ENCODE peak calls at places on chromosomes 2 and 18, in four cellular contexts. Z is kidney, E is progenitor cell of endocrine pancreas, Y is kidney epithelial cell. I is an unnamed sample.

GRCh38 chr2:657766-658165 is 19.4 kb downstream of the TMEM18 start:
- DNase-seq in Z (no peak), E (peak; percentile 3), Y (no peak), I (no peak)

GRCh38 chr2:154693941-154694340 is 4.6 kb upstream of the KCNJ3 start:
- DNase-seq in Z (no peak), E (no peak), Y (no peak), I (no peak)

GRCh38 chr2:226478121-226478809 is 321.4 kb downstream of the IRS1 start:
- DNase-seq in Z (peak; percentile 63), E (no peak), Y (peak; percentile 80), I (peak; percentile 69)

GRCh38 chr2:229920011-229920781 is 1.6 kb downstream of the TRIP12 start:
- DNase-seq in Z (no peak), E (no peak), Y (no peak), I (no peak)

GRCh38 chr2:97785818-97786217 is 72.4 kb downstream of the ZAP70 start:
- DNase-seq in Z (no peak), E (no peak), Y (no peak), I (no peak)

GRCh38 chr18:32629292-32629691 is 143.5 kb downstream of the KLHL14 start:
- DNase-seq in Z (no peak), E (no peak), Y (no peak), I (no peak)

GRCh38 chr2:204289066-204289465 is 256.2 kb upstream of the PARD3B start:
- DNase-seq in Z (no peak), E (no peak), Y (no peak), I (no peak)

GRCh38 chr2:120253021-120253882 is 600 bp downstream of the RALB start:
- DNase-seq in Z (peak; percentile 95), E (peak; percentile 62), Y (peak; percentile 50), I (no peak)

GRCh38 chr18:50093366-50093765 is 101.6 kb downstream of the MYO5B start:
- DNase-seq in Z (no peak), E (no peak), Y (no peak), I (no peak)

GRCh38 chr2:125167820-125168219 is 1142.7 kb downstream of the CNTNAP5 start:
- DNase-seq in Z (no peak), E (no peak), Y (peak; percentile 14), I (peak; percentile 56)

GRCh38 chr2:27322301-27322765 is 564 bp downstream of the MPV17 start:
- DNase-seq in Z (peak; percentile 78), E (no peak), Y (no peak), I (no peak)

GRCh38 chr18:13563390-13563805 is 163.0 kb downstream of the FAM210A start:
- DNase-seq in Z (no peak), E (no peak), Y (no peak), I (no peak)

GRCh38 chr2:227322530-227323190 is 2.4 kb upstream of the MFF start:
- DNase-seq in Z (no peak), E (no peak), Y (no peak), I (no peak)

GRCh38 chr2:219073413-219074129 is 12.8 kb upstream of the IHH start:
- DNase-seq in Z (no peak), E (no peak), Y (peak; percentile 26), I (no peak)

GRCh38 chr2:53765749-53766148 is 1.9 kb upstream of the CHAC2 start:
- DNase-seq in Z (no peak), E (no peak), Y (no peak), I (no peak)

GRCh38 chr18:52370841-52371240 is 30.8 kb downstream of the DCC start:
- DNase-seq in Z (no peak), E (no peak), Y (no peak), I (no peak)

GRCh38 chr2:237096201-237096600 is 10.5 kb downstream of the COPS8 start:
- DNase-seq in Z (no peak), E (no peak), Y (no peak), I (no peak)

GRCh38 chr18:50429207-50429948 is 54.5 kb downstream of the SKA1 start:
- DNase-seq in Z (no peak), E (no peak), Y (no peak), I (no peak)

GRCh38 chr2:74947703-74948102 is 10.7 kb upstream of the POLE4 start:
- DNase-seq in Z (no peak), E (no peak), Y (no peak), I (no peak)

GRCh38 chr18:22630980-22631379 is 213.3 kb upstream of the CTAGE1 start:
- DNase-seq in Z (no peak), E (no peak), Y (no peak), I (no peak)

GRCh38 chr2:19733390-19733789 is 168.4 kb downstream of the TTC32 start:
- DNase-seq in Z (no peak), E (no peak), Y (no peak), I (no peak)

GRCh38 chr18:39241534-39241933 is 1675.9 kb upstream of the CELF4 start:
- DNase-seq in Z (no peak), E (no peak), Y (no peak), I (no peak)

GRCh38 chr2:239822146-239822945 is 202.8 kb downstream of the NDUFA10 start:
- DNase-seq in Z (peak; percentile 33), E (peak; percentile 3), Y (no peak), I (no peak)

GRCh38 chr2:54889053-54889452 is 161.2 kb downstream of the RTN4 start:
- DNase-seq in Z (no peak), E (no peak), Y (no peak), I (no peak)
- TF ChIP-seq CTCF in Z (no peak), E (no peak), Y (no peak), I (no peak)

GRCh38 chr2:238106698-238107524 is 6.8 kb downstream of the ESPNL start:
- DNase-seq in Z (peak; percentile 73), E (no peak), Y (no peak), I (no peak)
- TF ChIP-seq CTCF in Z (peak; percentile 12), E (peak; percentile 28), Y (peak; percentile 29), I (peak; percentile 22)

DNA sequence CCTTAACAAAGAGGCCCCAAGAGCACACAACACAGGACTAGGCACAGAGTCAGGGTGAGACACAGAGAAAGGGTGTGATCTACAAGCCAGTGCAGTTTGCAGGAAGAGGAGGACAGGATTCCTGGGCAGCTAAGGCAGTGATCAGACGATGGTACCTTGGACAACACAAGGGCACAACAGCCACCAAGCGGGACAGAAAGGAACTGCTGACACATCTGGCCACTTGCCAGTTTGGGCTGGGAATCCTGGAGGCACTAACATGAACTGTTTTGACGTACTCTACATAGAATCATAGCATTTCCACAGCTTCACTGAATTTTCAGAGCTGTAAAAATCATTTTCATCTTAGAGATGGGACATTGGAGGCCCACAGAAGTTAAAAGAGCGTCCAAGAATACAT is 221.5 kb upstream of the SLC35G4 start:
- DNase-seq in Z (no peak), E (no peak), Y (no peak), I (no peak)
- TF ChIP-seq CTCF in Z (peak; percentile 51), E (peak; percentile 19), Y (no peak), I (no peak)

GRCh38 chr2:222582931-222583330 is 73.0 kb downstream of the FARSB start:
- DNase-seq in Z (no peak), E (no peak), Y (no peak), I (no peak)
- TF ChIP-seq CTCF in Z (no peak), E (peak; percentile 37), Y (no peak), I (peak; percentile 11)

GRCh38 chr2:65382323-65382722 is 50.1 kb downstream of the SPRED2 start:
- DNase-seq in Z (no peak), E (no peak), Y (no peak), I (no peak)
- TF ChIP-seq CTCF in Z (no peak), E (no peak), Y (no peak), I (no peak)

DNA sequence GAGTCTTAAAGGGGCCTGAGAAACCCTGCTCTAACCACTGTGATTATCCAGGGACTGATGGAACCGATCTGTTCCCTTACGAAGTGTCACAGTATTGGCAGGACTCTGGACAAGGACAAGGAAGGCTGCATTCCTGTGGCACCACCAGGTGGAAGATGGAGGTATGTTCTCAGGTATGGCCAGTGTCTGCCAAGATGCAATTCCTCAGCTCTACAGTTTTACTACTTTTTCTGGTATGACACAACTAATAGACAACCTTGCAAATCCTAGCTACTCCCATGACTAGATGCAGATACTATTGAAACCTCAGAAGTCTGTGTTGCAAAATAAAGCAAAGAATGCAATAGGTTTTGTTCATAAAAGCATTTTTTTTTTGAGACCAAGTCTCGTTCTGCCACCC is 14.6 kb downstream of the RAB31 start:
- DNase-seq in Z (no peak), E (no peak), Y (no peak), I (no peak)
- TF ChIP-seq CTCF in Z (peak; percentile 20), E (peak; percentile 60), Y (peak; percentile 31), I (no peak)

GRCh38 chr2:108215794-108216211 is 24.0 kb upstream of the SULT1C3 start:
- DNase-seq in Z (no peak), E (no peak), Y (peak; percentile 10), I (no peak)
- TF ChIP-seq CTCF in Z (peak; percentile 57), E (peak; percentile 19), Y (peak; percentile 57), I (peak; percentile 55)

DNA sequence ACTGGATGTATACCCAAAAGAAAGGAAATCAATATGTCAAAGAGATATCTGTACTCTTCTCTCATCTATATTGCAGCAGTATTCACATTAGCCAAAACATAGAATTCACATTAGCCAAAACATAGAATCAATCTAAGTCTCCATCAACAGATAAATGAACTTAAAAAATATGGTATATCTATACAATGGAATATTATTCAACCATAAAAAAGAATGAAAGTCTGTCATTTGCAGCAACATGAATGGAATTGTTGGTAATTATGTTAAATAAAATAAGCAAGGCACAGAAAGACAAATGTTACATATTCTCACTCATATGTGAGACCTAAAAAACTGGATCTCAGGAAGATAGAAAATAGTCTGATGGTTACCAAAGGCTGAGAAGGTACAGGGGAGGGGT is 212.1 kb upstream of the ZC3H15 start:
- DNase-seq in Z (no peak), E (no peak), Y (no peak), I (no peak)
- TF ChIP-seq CTCF in Z (no peak), E (no peak), Y (no peak), I (no peak)

I was measured in BJ.